ENCODE peak calls at places on chromosomes 5 and 9, in ten cellular contexts. One of them, this sample, is unnamed.

GRCh38 chr5:172699423-172699822 is 58.4 kb downstream of the NEURL1B start:
- DNase-seq in MM.1S: no peak
- DNase-seq in HCT116: no peak
- DNase-seq in lung: no peak
- DNase-seq in OCI-LY7: no peak
- DNase-seq in HFFc6: no peak
- DNase-seq in pancreas: no peak
- DNase-seq in endothelial cell: no peak
- DNase-seq in foreskin fibroblast: no peak
- DNase-seq in cardiac fibroblast: no peak
- DNase-seq in this sample: no peak

GRCh38 chr5:172758077-172758835 is 12.7 kb downstream of the DUSP1 start:
- DNase-seq in MM.1S: no peak
- DNase-seq in HCT116: no peak
- DNase-seq in lung: no peak
- DNase-seq in OCI-LY7: no peak
- DNase-seq in HFFc6: peak; percentile 95
- DNase-seq in pancreas: no peak
- DNase-seq in endothelial cell: no peak
- DNase-seq in foreskin fibroblast: peak; percentile 75
- DNase-seq in cardiac fibroblast: peak; percentile 99
- DNase-seq in this sample: peak; percentile 66

GRCh38 chr9:4680750-4681149 is 1.4 kb downstream of the CDC37L1 start:
- DNase-seq in MM.1S: no peak
- DNase-seq in HCT116: no peak
- DNase-seq in lung: no peak
- DNase-seq in OCI-LY7: no peak
- DNase-seq in HFFc6: peak; percentile 45
- DNase-seq in pancreas: no peak
- DNase-seq in endothelial cell: no peak
- DNase-seq in foreskin fibroblast: peak; percentile 58
- DNase-seq in cardiac fibroblast: peak; percentile 74
- DNase-seq in this sample: no peak

GRCh38 chr5:17024686-17025180 is 88.6 kb upstream of the MYO10 start:
- DNase-seq in MM.1S: peak; percentile 39
- DNase-seq in HCT116: no peak
- DNase-seq in lung: no peak
- DNase-seq in OCI-LY7: no peak
- DNase-seq in HFFc6: peak; percentile 60
- DNase-seq in pancreas: no peak
- DNase-seq in endothelial cell: no peak
- DNase-seq in foreskin fibroblast: peak; percentile 73
- DNase-seq in cardiac fibroblast: peak; percentile 71
- DNase-seq in this sample: no peak

GRCh38 chr9:95048225-95049087 is 269.1 kb downstream of the FANCC start:
- DNase-seq in MM.1S: peak; percentile 65
- DNase-seq in HCT116: no peak
- DNase-seq in lung: peak; percentile 86
- DNase-seq in OCI-LY7: no peak
- DNase-seq in HFFc6: no peak
- DNase-seq in pancreas: peak; percentile 78
- DNase-seq in endothelial cell: peak; percentile 59
- DNase-seq in foreskin fibroblast: peak; percentile 66
- DNase-seq in cardiac fibroblast: peak; percentile 43
- DNase-seq in this sample: peak; percentile 84

GRCh38 chr5:39137391-39138181 is 63.4 kb upstream of the RICTOR start:
- DNase-seq in MM.1S: no peak
- DNase-seq in HCT116: peak; percentile 13
- DNase-seq in lung: no peak
- DNase-seq in OCI-LY7: no peak
- DNase-seq in HFFc6: no peak
- DNase-seq in pancreas: no peak
- DNase-seq in endothelial cell: no peak
- DNase-seq in foreskin fibroblast: no peak
- DNase-seq in cardiac fibroblast: no peak
- DNase-seq in this sample: no peak

GRCh38 chr5:61575103-61575502 is 243.0 kb downstream of the ZSWIM6 start:
- DNase-seq in MM.1S: no peak
- DNase-seq in HCT116: no peak
- DNase-seq in lung: no peak
- DNase-seq in OCI-LY7: no peak
- DNase-seq in HFFc6: peak; percentile 63
- DNase-seq in pancreas: peak; percentile 20
- DNase-seq in endothelial cell: peak; percentile 26
- DNase-seq in foreskin fibroblast: peak; percentile 92
- DNase-seq in cardiac fibroblast: peak; percentile 65
- DNase-seq in this sample: no peak

GRCh38 chr5:138972836-138973235 is 97.7 kb upstream of the LRRTM2 start:
- DNase-seq in MM.1S: no peak
- DNase-seq in HCT116: no peak
- DNase-seq in lung: no peak
- DNase-seq in OCI-LY7: no peak
- DNase-seq in HFFc6: no peak
- DNase-seq in pancreas: peak; percentile 63
- DNase-seq in endothelial cell: no peak
- DNase-seq in foreskin fibroblast: no peak
- DNase-seq in cardiac fibroblast: no peak
- DNase-seq in this sample: no peak

GRCh38 chr5:181167814-181168488 is 20.6 kb downstream of the OR2V2 start:
- DNase-seq in MM.1S: no peak
- DNase-seq in HCT116: no peak
- DNase-seq in lung: no peak
- DNase-seq in OCI-LY7: peak; percentile 63
- DNase-seq in HFFc6: no peak
- DNase-seq in pancreas: no peak
- DNase-seq in endothelial cell: peak; percentile 81
- DNase-seq in foreskin fibroblast: peak; percentile 28
- DNase-seq in cardiac fibroblast: no peak
- DNase-seq in this sample: peak; percentile 61

GRCh38 chr9:34451545-34451944 is 6.8 kb downstream of the FAM219A start:
- DNase-seq in MM.1S: no peak
- DNase-seq in HCT116: no peak
- DNase-seq in lung: no peak
- DNase-seq in OCI-LY7: no peak
- DNase-seq in HFFc6: peak; percentile 19
- DNase-seq in pancreas: no peak
- DNase-seq in endothelial cell: no peak
- DNase-seq in foreskin fibroblast: peak; percentile 45
- DNase-seq in cardiac fibroblast: peak; percentile 25
- DNase-seq in this sample: no peak

GRCh38 chr9:108483676-108484075 is 372.1 kb downstream of the ACTL7B start:
- DNase-seq in MM.1S: no peak
- DNase-seq in HCT116: no peak
- DNase-seq in lung: no peak
- DNase-seq in OCI-LY7: no peak
- DNase-seq in HFFc6: no peak
- DNase-seq in pancreas: no peak
- DNase-seq in endothelial cell: no peak
- DNase-seq in foreskin fibroblast: no peak
- DNase-seq in cardiac fibroblast: no peak
- DNase-seq in this sample: no peak

GRCh38 chr5:157484768-157485167 is 24.8 kb downstream of the NIPAL4 start:
- DNase-seq in MM.1S: no peak
- DNase-seq in HCT116: no peak
- DNase-seq in lung: peak; percentile 45
- DNase-seq in OCI-LY7: peak; percentile 66
- DNase-seq in HFFc6: no peak
- DNase-seq in pancreas: no peak
- DNase-seq in endothelial cell: no peak
- DNase-seq in foreskin fibroblast: peak; percentile 64
- DNase-seq in cardiac fibroblast: peak; percentile 27
- DNase-seq in this sample: no peak

GRCh38 chr5:1763548-1763911 is 36.1 kb downstream of the MRPL36 start:
- DNase-seq in MM.1S: no peak
- DNase-seq in HCT116: peak; percentile 38
- DNase-seq in lung: no peak
- DNase-seq in OCI-LY7: peak; percentile 48
- DNase-seq in HFFc6: peak; percentile 67
- DNase-seq in pancreas: peak; percentile 53
- DNase-seq in endothelial cell: peak; percentile 66
- DNase-seq in foreskin fibroblast: peak; percentile 92
- DNase-seq in cardiac fibroblast: peak; percentile 81
- DNase-seq in this sample: peak; percentile 51

GRCh38 chr5:53303105-53303504 is 177.3 kb upstream of the FST start:
- DNase-seq in MM.1S: no peak
- DNase-seq in HCT116: no peak
- DNase-seq in lung: no peak
- DNase-seq in OCI-LY7: no peak
- DNase-seq in HFFc6: peak; percentile 79
- DNase-seq in pancreas: no peak
- DNase-seq in endothelial cell: no peak
- DNase-seq in foreskin fibroblast: peak; percentile 91
- DNase-seq in cardiac fibroblast: peak; percentile 81
- DNase-seq in this sample: no peak

GRCh38 chr9:86126998-86127972 is 27.9 kb upstream of the GOLM1 start:
- DNase-seq in MM.1S: peak; percentile 12
- DNase-seq in HCT116: peak; percentile 96
- DNase-seq in lung: peak; percentile 86
- DNase-seq in OCI-LY7: no peak
- DNase-seq in HFFc6: peak; percentile 68
- DNase-seq in pancreas: peak; percentile 96
- DNase-seq in endothelial cell: peak; percentile 4
- DNase-seq in foreskin fibroblast: peak; percentile 75
- DNase-seq in cardiac fibroblast: peak; percentile 75
- DNase-seq in this sample: peak; percentile 93

GRCh38 chr9:137984005-137984404 is 106.4 kb downstream of the CACNA1B start:
- DNase-seq in MM.1S: no peak
- DNase-seq in HCT116: no peak
- DNase-seq in lung: no peak
- DNase-seq in OCI-LY7: no peak
- DNase-seq in HFFc6: no peak
- DNase-seq in pancreas: no peak
- DNase-seq in endothelial cell: no peak
- DNase-seq in foreskin fibroblast: no peak
- DNase-seq in cardiac fibroblast: no peak
- DNase-seq in this sample: no peak

GRCh38 chr5:35317586-35317985 is 87.3 kb upstream of the PRLR start:
- DNase-seq in MM.1S: no peak
- DNase-seq in HCT116: no peak
- DNase-seq in lung: no peak
- DNase-seq in OCI-LY7: no peak
- DNase-seq in HFFc6: no peak
- DNase-seq in pancreas: no peak
- DNase-seq in endothelial cell: no peak
- DNase-seq in foreskin fibroblast: no peak
- DNase-seq in cardiac fibroblast: no peak
- DNase-seq in this sample: no peak

GRCh38 chr9:133375116-133375723 is 640 bp downstream of the SURF4 start:
- DNase-seq in MM.1S: peak; percentile 40
- DNase-seq in HCT116: no peak
- DNase-seq in lung: peak; percentile 39
- DNase-seq in OCI-LY7: peak; percentile 65
- DNase-seq in HFFc6: no peak
- DNase-seq in pancreas: peak; percentile 53
- DNase-seq in endothelial cell: peak; percentile 36
- DNase-seq in foreskin fibroblast: peak; percentile 62
- DNase-seq in cardiac fibroblast: peak; percentile 61
- DNase-seq in this sample: peak; percentile 12
- TF ChIP-seq CTCF in MM.1S: peak; percentile 6
- TF ChIP-seq CTCF in HCT116: no peak
- TF ChIP-seq CTCF in lung: no peak
- TF ChIP-seq CTCF in OCI-LY7: peak; percentile 72
- TF ChIP-seq CTCF in HFFc6: no peak
- TF ChIP-seq CTCF in pancreas: no peak
- TF ChIP-seq CTCF in endothelial cell: no peak
- TF ChIP-seq CTCF in foreskin fibroblast: no peak
- TF ChIP-seq CTCF in cardiac fibroblast: no peak
- TF ChIP-seq CTCF in this sample: no peak

DNA sequence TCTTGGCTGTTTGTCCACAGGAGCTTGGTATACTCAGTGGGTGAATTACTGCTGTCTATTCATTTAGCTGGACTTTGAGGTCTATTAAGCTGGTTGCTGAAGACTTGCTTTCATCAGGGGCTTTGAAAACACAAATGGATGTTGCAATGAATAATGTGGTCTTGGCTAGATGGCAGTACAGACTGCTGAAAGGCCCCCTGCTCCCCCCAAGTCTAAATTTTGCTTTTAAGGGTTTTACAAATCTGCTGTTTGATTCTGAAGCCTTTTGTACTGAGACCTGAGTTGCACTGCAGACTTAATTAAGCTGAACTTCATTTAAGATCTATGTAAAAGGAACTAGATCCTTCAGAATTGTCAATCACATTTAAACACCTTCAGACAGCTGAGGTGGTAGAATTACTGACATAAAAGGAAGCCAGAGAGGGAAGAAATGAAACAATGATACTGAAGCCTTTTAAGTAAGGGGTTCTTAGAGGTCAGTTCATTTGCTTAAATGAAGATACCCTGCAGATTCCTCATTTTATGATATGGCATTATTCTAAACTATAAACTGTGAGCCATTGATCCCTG is 37.3 kb downstream of the KCTD16 start:
- DNase-seq in MM.1S: no peak
- DNase-seq in HCT116: no peak
- DNase-seq in lung: no peak
- DNase-seq in OCI-LY7: no peak
- DNase-seq in HFFc6: no peak
- DNase-seq in pancreas: no peak
- DNase-seq in endothelial cell: no peak
- DNase-seq in foreskin fibroblast: no peak
- DNase-seq in cardiac fibroblast: no peak
- DNase-seq in this sample: no peak
- TF ChIP-seq CTCF in MM.1S: peak; percentile 28
- TF ChIP-seq CTCF in HCT116: no peak
- TF ChIP-seq CTCF in lung: no peak
- TF ChIP-seq CTCF in OCI-LY7: peak; percentile 18
- TF ChIP-seq CTCF in HFFc6: peak; percentile 20
- TF ChIP-seq CTCF in pancreas: no peak
- TF ChIP-seq CTCF in endothelial cell: no peak
- TF ChIP-seq CTCF in foreskin fibroblast: no peak
- TF ChIP-seq CTCF in cardiac fibroblast: no peak
- TF ChIP-seq CTCF in this sample: no peak

DNA sequence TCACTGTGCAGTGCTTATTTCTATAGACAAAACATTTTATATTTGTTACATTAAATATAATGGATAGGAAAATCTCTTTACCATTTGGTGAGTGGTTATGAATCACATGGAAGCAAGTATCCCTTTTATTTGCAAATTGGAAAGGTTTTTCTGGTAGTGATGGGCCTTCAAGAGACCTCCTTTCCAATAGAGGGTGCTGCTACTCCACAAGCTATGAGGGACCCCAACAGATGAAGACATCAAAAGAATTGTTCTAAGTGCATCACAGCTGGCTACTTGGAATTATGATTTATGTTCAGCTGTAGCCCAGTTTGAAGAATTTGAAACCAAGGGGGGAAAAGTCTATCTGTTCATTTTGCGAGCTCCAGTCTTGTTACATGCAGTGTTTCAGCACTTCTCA is 493.7 kb upstream of the SGCD start:
- DNase-seq in MM.1S: no peak
- DNase-seq in HCT116: no peak
- DNase-seq in lung: no peak
- DNase-seq in OCI-LY7: peak; percentile 1
- DNase-seq in HFFc6: no peak
- DNase-seq in pancreas: no peak
- DNase-seq in endothelial cell: no peak
- DNase-seq in foreskin fibroblast: no peak
- DNase-seq in cardiac fibroblast: no peak
- DNase-seq in this sample: no peak
- TF ChIP-seq CTCF in MM.1S: no peak
- TF ChIP-seq CTCF in HCT116: no peak
- TF ChIP-seq CTCF in lung: no peak
- TF ChIP-seq CTCF in OCI-LY7: peak; percentile 40
- TF ChIP-seq CTCF in HFFc6: no peak
- TF ChIP-seq CTCF in pancreas: no peak
- TF ChIP-seq CTCF in endothelial cell: no peak
- TF ChIP-seq CTCF in foreskin fibroblast: no peak
- TF ChIP-seq CTCF in cardiac fibroblast: no peak
- TF ChIP-seq CTCF in this sample: no peak

GRCh38 chr5:109479260-109479860 is 69.6 kb upstream of the PJA2 start:
- DNase-seq in MM.1S: peak; percentile 40
- DNase-seq in HCT116: no peak
- DNase-seq in lung: no peak
- DNase-seq in OCI-LY7: peak; percentile 33
- DNase-seq in HFFc6: peak; percentile 4
- DNase-seq in pancreas: no peak
- DNase-seq in endothelial cell: no peak
- DNase-seq in foreskin fibroblast: peak; percentile 35
- DNase-seq in cardiac fibroblast: peak; percentile 54
- DNase-seq in this sample: no peak
- TF ChIP-seq CTCF in MM.1S: peak; percentile 52
- TF ChIP-seq CTCF in HCT116: peak; percentile 53
- TF ChIP-seq CTCF in lung: no peak
- TF ChIP-seq CTCF in OCI-LY7: peak; percentile 82
- TF ChIP-seq CTCF in HFFc6: peak; percentile 78
- TF ChIP-seq CTCF in pancreas: no peak
- TF ChIP-seq CTCF in endothelial cell: peak; percentile 52
- TF ChIP-seq CTCF in foreskin fibroblast: peak; percentile 32
- TF ChIP-seq CTCF in cardiac fibroblast: peak; percentile 50
- TF ChIP-seq CTCF in this sample: peak; percentile 29

This sample was measured in Calu3.